ENCODE peak calls at places on chromosome 14, in ten cellular contexts. I is colonic mucosa, O is breast epithelium, U is IMR-90, Q is kidney epithelial cell, A is thoracic aorta, L is testis, P is PC-3, T is ovary, F is heart right ventricle. N is an unnamed sample.

GRCh38 chr14:36452850-36453249 is 67.2 kb downstream of the NKX2-1 start:
- DNase-seq in A (no peak), Q (no peak), I (no peak), T (no peak), P (no peak), L (no peak), U (no peak), F (no peak), O (no peak), N (no peak)

GRCh38 chr14:103541494-103541943 is 12.5 kb downstream of the TRMT61A start:
- DNase-seq in Q (no peak), U (no peak), P (no peak), O (no peak), F (no peak), I (no peak), A (no peak), L (no peak), T (no peak), N (no peak)

GRCh38 chr14:95597784-95598204 is 62.9 kb downstream of the GLRX5 start:
- DNase-seq in I (no peak), Q (peak; percentile 63), F (no peak), O (no peak), A (no peak), P (no peak), L (no peak), T (no peak), U (peak; percentile 43), N (no peak)

GRCh38 chr14:78576437-78577166 is 406.4 kb downstream of the NRXN3 start:
- DNase-seq in I (no peak), U (no peak), A (no peak), L (no peak), P (no peak), T (no peak), Q (no peak), O (no peak), F (no peak), N (no peak)

GRCh38 chr14:94665121-94665520 is 52.9 kb downstream of the SERPINA3 start:
- DNase-seq in F (no peak), I (no peak), P (no peak), A (no peak), O (no peak), T (no peak), Q (no peak), U (peak; percentile 80), L (no peak), N (peak; percentile 68)

GRCh38 chr14:94483729-94484275 is 7.8 kb upstream of the SERPINA9 start:
- DNase-seq in I (no peak), O (no peak), A (no peak), P (no peak), L (no peak), T (no peak), Q (no peak), F (no peak), U (peak; percentile 56), N (no peak)

GRCh38 chr14:30252800-30253425 is 306.0 kb upstream of the G2E3 start:
- DNase-seq in P (no peak), O (no peak), L (no peak), T (no peak), Q (no peak), A (no peak), I (no peak), U (peak; percentile 15), F (no peak), N (no peak)

GRCh38 chr14:99521176-99522024 is 40.2 kb downstream of the CCNK start:
- DNase-seq in U (no peak), O (no peak), I (no peak), P (no peak), Q (no peak), A (no peak), T (no peak), L (no peak), F (no peak), N (no peak)

GRCh38 chr14:51436630-51437029 is 196.6 kb downstream of the TMX1 start:
- DNase-seq in Q (no peak), T (no peak), P (no peak), F (no peak), A (no peak), U (no peak), O (no peak), L (no peak), I (no peak), N (no peak)

GRCh38 chr14:51441001-51441400 is 201.0 kb downstream of the TMX1 start:
- DNase-seq in A (no peak), U (no peak), P (peak; percentile 67), Q (no peak), O (no peak), T (no peak), F (no peak), L (peak; percentile 92), I (no peak), N (no peak)

GRCh38 chr14:51443195-51444018 is 203.4 kb downstream of the TMX1 start:
- DNase-seq in F (no peak), I (no peak), U (peak; percentile 61), L (no peak), T (no peak), Q (no peak), O (no peak), P (peak; percentile 46), A (no peak), N (no peak)

GRCh38 chr14:51442513-51443175 is 202.6 kb downstream of the TMX1 start:
- DNase-seq in I (no peak), P (peak; percentile 97), F (no peak), Q (peak; percentile 90), O (no peak), A (no peak), T (peak; percentile 50), L (no peak), U (peak; percentile 99), N (peak; percentile 88)

GRCh38 chr14:51439896-51440295 is 199.8 kb downstream of the TMX1 start:
- DNase-seq in Q (no peak), P (no peak), U (no peak), T (no peak), F (no peak), O (no peak), I (no peak), A (no peak), L (no peak), N (no peak)
- H3K4me3 ChIP-seq in Q (no peak overlapping the region), P (no peak overlapping the region), U (no peak overlapping the region), T (no peak overlapping the region), F (no peak overlapping the region), O (no peak overlapping the region), I (no peak overlapping the region), A (no peak overlapping the region), L (no peak overlapping the region), N (no peak overlapping the region)

GRCh38 chr14:53327716-53328115 is 174.6 kb upstream of the DDHD1 start:
- DNase-seq in O (no peak), F (no peak), A (no peak), Q (peak; percentile 23), U (peak; percentile 69), T (no peak), L (no peak), P (peak; percentile 87), I (no peak), N (peak; percentile 9)
- TF ChIP-seq CTCF in O (no peak), F (no peak), A (no peak), Q (no peak), U (no peak), T (no peak), L (no peak), P (no peak), I (no peak), N (no peak)

GRCh38 chr14:86052868-86053267 is 522.9 kb downstream of the FLRT2 start:
- DNase-seq in T (no peak), L (no peak), U (no peak), A (no peak), Q (no peak), O (no peak), I (no peak), F (no peak), P (no peak), N (no peak)

GRCh38 chr14:86055512-86055911 is 525.6 kb downstream of the FLRT2 start:
- DNase-seq in T (no peak), O (no peak), U (peak; percentile 13), I (no peak), L (no peak), F (no peak), Q (no peak), P (peak; percentile 11), A (no peak), N (no peak)

DNA sequence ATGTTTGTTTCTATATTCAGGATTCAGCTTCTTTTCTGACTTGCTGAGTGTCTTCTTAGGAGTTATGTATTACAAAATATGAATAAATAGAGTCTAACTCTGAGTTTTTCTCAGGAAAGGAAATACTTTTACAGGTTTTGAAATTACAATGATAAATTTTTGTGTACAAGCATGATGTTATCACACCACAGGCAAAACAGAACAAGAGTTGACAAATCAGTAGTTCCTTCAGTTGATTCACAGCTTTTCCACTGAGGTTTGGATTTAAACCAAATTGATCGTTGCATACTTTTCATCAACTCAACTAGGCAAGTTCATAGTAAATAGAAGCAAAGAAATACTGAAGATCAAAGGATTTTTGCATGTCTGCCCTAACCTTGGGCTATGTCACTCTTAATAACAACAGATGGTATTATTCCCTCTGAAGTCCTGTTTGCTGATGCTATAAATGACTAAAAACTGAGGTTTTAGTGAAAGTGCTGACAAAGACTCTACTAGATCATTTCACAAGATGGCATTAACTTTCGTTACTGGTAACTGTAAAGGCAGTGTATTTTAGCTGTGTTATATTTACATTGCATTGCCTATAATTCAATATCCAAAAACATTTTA is 520.2 kb downstream of the FLRT2 start:
- DNase-seq in I (no peak), Q (no peak), U (no peak), O (no peak), P (no peak), F (no peak), T (no peak), L (no peak), A (no peak), N (no peak)
- H3K36me3 ChIP-seq in I (no peaks in the 10 kb centered on the region), Q (no peaks in the 10 kb centered on the region), U (no peaks in the 10 kb centered on the region), O (no peaks in the 10 kb centered on the region), P (no peaks in the 10 kb centered on the region), F (no peaks in the 10 kb centered on the region), T (no peaks in the 10 kb centered on the region), L (no peaks in the 10 kb centered on the region), A (no peaks in the 10 kb centered on the region), N (no peaks in the 10 kb centered on the region)

DNA sequence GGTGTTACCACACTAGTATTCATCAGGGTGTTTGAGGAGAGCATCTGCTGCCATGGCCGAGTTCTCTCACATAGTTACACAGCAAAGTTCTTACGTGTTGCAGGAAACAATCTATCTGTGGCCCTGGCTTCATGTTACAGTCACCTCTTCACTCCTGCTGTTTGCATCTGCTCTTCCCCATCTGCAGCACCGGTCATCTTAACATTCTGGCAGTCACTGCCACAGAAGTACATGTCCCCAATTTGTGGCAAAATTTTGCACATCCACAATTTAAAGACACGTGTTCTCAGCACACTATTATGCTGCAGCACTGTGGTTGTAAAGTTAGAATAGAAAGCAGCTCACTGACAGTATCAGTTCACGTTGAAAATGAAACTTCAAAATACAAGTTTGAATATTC is 23.2 kb downstream of the MAPK1IP1L start:
- DNase-seq in I (no peak), Q (no peak), O (peak; percentile 16), A (no peak), P (no peak), U (peak; percentile 60), L (peak; percentile 17), T (no peak), F (no peak), N (no peak)
- H3K4me3 ChIP-seq in I (no peak overlapping the region), Q (no peak overlapping the region), O (no peak overlapping the region), A (no peak overlapping the region), P (no peak overlapping the region), U (peak overlapping the region; percentile 8), L (no peak overlapping the region), T (no peak overlapping the region), F (no peak overlapping the region), N (no peak overlapping the region)

DNA sequence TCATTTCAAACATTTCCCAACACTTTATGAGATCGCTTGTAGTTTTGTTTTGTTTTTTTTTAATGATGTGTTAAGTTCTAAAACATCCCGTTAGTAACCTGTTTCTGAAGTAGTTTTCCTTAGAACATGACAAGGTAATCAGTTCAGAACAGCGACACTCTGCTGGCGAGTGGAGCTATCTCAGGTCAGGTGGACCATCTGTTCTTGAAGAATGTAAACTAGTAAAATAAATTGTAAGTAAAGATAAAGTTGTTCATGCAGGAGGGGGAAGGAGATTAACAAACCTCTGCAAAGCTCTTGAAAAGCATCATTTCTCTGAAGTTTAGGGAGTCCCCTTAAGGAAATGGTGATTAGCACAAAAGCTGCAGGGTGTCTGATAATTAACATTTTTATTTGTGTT is 71.9 kb upstream of the DACT1 start:
- DNase-seq in T (no peak), A (no peak), F (no peak), Q (no peak), L (no peak), I (no peak), U (no peak), P (no peak), O (no peak), N (no peak)
- TF ChIP-seq CTCF in T (no peak), A (no peak), F (no peak), Q (no peak), L (no peak), I (no peak), U (no peak), P (no peak), O (no peak), N (no peak)

N was measured in BJ.